ENCODE peak calls at places on chromosomes 1 and 21, in seven cellular contexts. J, R, D, L, W, O and K are unnamed samples.

GRCh38 chr1:33094971-33095604 is 14.1 kb downstream of the AZIN2 start:
- DNase-seq in J (no peak), D (no peak), W (peak; percentile 34), L (peak; percentile 75), O (no peak), R (peak; percentile 29), K (peak; percentile 83)

GRCh38 chr1:180117764-180118116 is 36.9 kb upstream of the QSOX1 start:
- DNase-seq in L (peak; percentile 56), D (no peak), O (no peak), W (no peak), R (no peak), J (no peak), K (peak; percentile 75)

GRCh38 chr21:31521515-31521914 is 138.0 kb upstream of the SOD1 start:
- DNase-seq in D (no peak), J (no peak), R (no peak), O (no peak), W (no peak), L (no peak), K (no peak)

GRCh38 chr1:91174734-91175133 is 152.9 kb upstream of the ZNF644 start:
- DNase-seq in L (no peak), O (no peak), W (no peak), D (no peak), R (no peak), J (no peak), K (no peak)

GRCh38 chr1:160206421-160207117 is 1.4 kb downstream of the PEA15 start:
- DNase-seq in W (no peak), R (no peak), L (peak; percentile 85), D (no peak), J (no peak), O (peak; percentile 75), K (peak; percentile 89)

GRCh38 chr1:228317891-228318810 is 88.5 kb downstream of the TRIM11 start:
- DNase-seq in L (no peak), R (no peak), W (no peak), D (peak; percentile 30), J (no peak), O (no peak), K (no peak)

GRCh38 chr1:33454646-33455282 is 17.7 kb upstream of the ZSCAN20 start:
- DNase-seq in O (no peak), W (no peak), D (no peak), R (no peak), J (no peak), L (peak; percentile 68), K (no peak)

GRCh38 chr1:168180148-168180524 is 1.4 kb downstream of the TIPRL start:
- DNase-seq in L (no peak), O (no peak), D (no peak), J (no peak), W (no peak), R (no peak), K (no peak)

GRCh38 chr1:97780884-97781283 is 139.9 kb downstream of the DPYD start:
- DNase-seq in W (no peak), J (no peak), D (no peak), O (no peak), R (no peak), L (no peak), K (no peak)

GRCh38 chr1:150577557-150578277 is 1.7 kb downstream of the MCL1 start:
- DNase-seq in R (no peak), O (no peak), D (no peak), W (no peak), J (no peak), L (peak; percentile 60), K (peak; percentile 70)

GRCh38 chr21:14955936-14956520 is 108.8 kb downstream of the NRIP1 start:
- DNase-seq in D (no peak), L (no peak), J (no peak), R (no peak), W (no peak), O (no peak), K (no peak)

GRCh38 chr1:224387302-224387912 is 30.7 kb downstream of the CNIH4 start:
- DNase-seq in O (no peak), R (no peak), W (no peak), D (no peak), J (no peak), L (no peak), K (no peak)

GRCh38 chr1:10776206-10776905 is 20.1 kb downstream of the CASZ1 start:
- DNase-seq in W (no peak), D (peak; percentile 30), O (no peak), L (no peak), R (no peak), J (no peak), K (no peak)

GRCh38 chr1:87329051-87329755 is 523 bp downstream of the LMO4 start:
- DNase-seq in O (no peak), W (peak; percentile 39), D (peak; percentile 65), J (peak; percentile 64), R (no peak), L (peak; percentile 67), K (peak; percentile 63)

GRCh38 chr1:210251680-210252490 is 19.3 kb downstream of the SERTAD4 start:
- DNase-seq in O (no peak), L (no peak), J (no peak), W (no peak), R (no peak), D (no peak), K (no peak)

GRCh38 chr1:219763321-219763720 is 150.4 kb upstream of the ZC3H11B start:
- DNase-seq in J (no peak), W (no peak), O (no peak), D (no peak), L (no peak), R (no peak), K (no peak)

GRCh38 chr1:160578694-160579191 is 553 bp downstream of the CD84 start:
- DNase-seq in L (no peak), R (no peak), D (no peak), J (no peak), O (no peak), W (no peak), K (no peak)

GRCh38 chr1:228030451-228031201 is 23.8 kb downstream of the WNT3A start:
- DNase-seq in L (no peak), O (no peak), D (peak; percentile 41), J (no peak), R (no peak), W (no peak), K (no peak)

GRCh38 chr1:41764608-41765007 is 154.1 kb downstream of the HIVEP3 start:
- DNase-seq in L (no peak), W (no peak), J (no peak), O (no peak), R (no peak), D (no peak), K (no peak)

GRCh38 chr21:32424674-32425073 is 12.2 kb downstream of the EVA1C start:
- DNase-seq in W (no peak), O (no peak), J (no peak), L (peak; percentile 16), R (no peak), D (no peak), K (no peak)

GRCh38 chr1:2271841-2272655 is 43.9 kb downstream of the SKI start:
- DNase-seq in J (no peak), R (no peak), D (no peak), W (no peak), O (no peak), L (no peak), K (no peak)

GRCh38 chr1:27297903-27298302 is 24.1 kb upstream of the TMEM222 start:
- DNase-seq in D (no peak), R (no peak), W (no peak), O (no peak), J (no peak), L (no peak), K (no peak)

GRCh38 chr1:109094377-109094803 is 3.8 kb downstream of the TMEM167B start:
- DNase-seq in W (no peak), L (peak; percentile 40), O (no peak), R (no peak), J (no peak), D (no peak), K (no peak)

GRCh38 chr1:165445388-165445787 is 462 bp upstream of the RXRG start:
- DNase-seq in J (no peak), O (no peak), W (no peak), L (no peak), R (no peak), D (no peak), K (no peak)
- H3K4me3 ChIP-seq in J (no peak overlapping the region), O (no peak overlapping the region), W (no peak overlapping the region), L (no peak overlapping the region), R (peak overlapping the region; percentile 19), D (peak overlapping the region; percentile 47), K (no peak overlapping the region)

GRCh38 chr21:44800103-44800502 is 1.5 kb downstream of the UBE2G2 start:
- DNase-seq in L (peak; percentile 42), D (no peak), O (no peak), W (no peak), R (no peak), J (no peak), K (peak; percentile 65)
- TF ChIP-seq CTCF in L (peak; percentile 49), D (peak; percentile 33), O (peak; percentile 60), W (peak; percentile 51), R (peak; percentile 41), J (peak; percentile 35), K (peak; percentile 54)

DNA sequence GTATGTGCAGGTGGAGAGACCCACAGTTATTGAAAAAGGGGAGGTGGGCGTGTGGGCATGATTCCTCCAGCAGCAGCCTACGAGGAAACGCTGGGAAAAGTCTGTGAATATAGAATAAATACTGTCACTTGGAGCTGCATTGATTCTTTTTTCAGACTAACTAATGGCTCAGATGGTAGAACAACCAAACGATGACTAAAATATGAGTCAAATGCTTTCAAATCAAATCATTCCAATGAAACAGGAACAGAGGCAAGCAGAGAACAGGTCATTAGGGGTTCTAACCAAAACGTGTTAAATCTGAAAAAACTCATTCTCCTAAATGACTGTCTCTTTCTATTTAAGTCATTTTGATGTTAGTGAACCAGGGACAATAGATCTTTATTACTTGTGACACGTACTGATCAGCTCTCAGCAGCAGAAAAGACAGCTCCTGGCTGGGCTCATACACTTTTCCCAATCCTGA is 35.1 kb upstream of the SEC16B start:
- DNase-seq in O (peak; percentile 21), D (no peak), J (peak; percentile 30), L (peak; percentile 53), W (no peak), R (no peak), K (peak; percentile 10)
- H3K4me3 ChIP-seq in O (no peak overlapping the region), D (no peak overlapping the region), J (no peak overlapping the region), L (no peak overlapping the region), W (no peak overlapping the region), R (no peak overlapping the region), K (no peak overlapping the region)

DNA sequence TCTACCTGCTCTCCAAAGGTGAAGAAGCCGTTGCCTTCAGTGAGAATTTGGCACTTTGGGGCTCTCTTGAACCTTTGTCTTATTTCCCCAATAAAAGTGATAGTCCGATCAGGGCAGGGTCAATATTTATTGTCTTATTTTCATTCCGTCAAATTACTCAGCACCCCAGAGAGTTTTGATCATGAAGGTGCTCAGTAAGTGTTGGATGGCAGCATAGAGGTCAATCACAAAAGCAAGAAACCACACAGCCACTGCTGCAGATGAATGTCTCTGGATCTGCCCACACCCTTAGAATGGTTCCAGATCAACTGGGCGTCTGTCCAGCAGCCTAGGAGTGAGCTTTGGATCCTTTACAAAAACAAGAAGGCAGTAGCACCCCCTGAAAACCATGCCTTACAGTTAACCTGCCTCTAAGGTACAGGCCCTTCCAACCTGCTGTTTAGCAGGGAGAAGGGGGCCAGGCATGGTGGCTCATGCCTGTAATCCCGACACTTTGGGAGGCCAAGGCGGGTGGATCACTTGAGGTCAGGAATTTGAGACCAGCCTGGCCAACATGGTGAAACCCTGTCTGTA is 97.3 kb downstream of the PSMG1 start:
- DNase-seq in J (no peak), R (no peak), D (no peak), W (no peak), O (no peak), L (no peak), K (no peak)
- TF ChIP-seq CTCF in J (no peak), R (no peak), D (no peak), W (no peak), O (no peak), L (no peak), K (no peak)

GRCh38 chr1:15966081-15966955 is 9.6 kb downstream of the ZBTB17 start:
- DNase-seq in L (no peak), J (peak; percentile 78), O (no peak), D (no peak), R (no peak), W (peak; percentile 79), K (peak; percentile 33)
- H3K4me3 ChIP-seq in L (no peak overlapping the region), J (peak overlapping the region; percentile 51), O (no peak overlapping the region), D (peak overlapping the region; percentile 5), R (no peak overlapping the region), W (no peak overlapping the region), K (no peak overlapping the region)